ENCODE peak calls at places on chromosome 1, in four cellular contexts. One of them, this sample, is unnamed.
A peak's percentile ranks its signal among the peaks of the same experiment; 100 is the strongest.

GRCh38 chr1:41927118-41927517 is 8.4 kb upstream of the HIVEP3 start:
- DNase-seq in heart left ventricle: no peak
- DNase-seq in OCI-LY7: no peak
- DNase-seq in cardiac muscle cell: no peak
- DNase-seq in this sample: no peak

GRCh38 chr1:41217441-41217840 is 24.7 kb downstream of the SCMH1 start:
- DNase-seq in OCI-LY7: no peak
- DNase-seq in heart left ventricle: no peak
- DNase-seq in cardiac muscle cell: no peak
- DNase-seq in this sample: no peak

GRCh38 chr1:8004803-8005573 is 21.1 kb downstream of the ERRFI1 start:
- DNase-seq in cardiac muscle cell: peak; percentile 99
- DNase-seq in OCI-LY7: no peak
- DNase-seq in heart left ventricle: peak; percentile 85
- DNase-seq in this sample: peak; percentile 76

GRCh38 chr1:159113783-159114182 is 37.2 kb upstream of the AIM2 start:
- DNase-seq in heart left ventricle: no peak
- DNase-seq in OCI-LY7: no peak
- DNase-seq in cardiac muscle cell: peak; percentile 33
- DNase-seq in this sample: no peak

GRCh38 chr1:204917802-204918201 is 47.1 kb downstream of the NFASC start:
- DNase-seq in cardiac muscle cell: no peak
- DNase-seq in heart left ventricle: no peak
- DNase-seq in OCI-LY7: no peak
- DNase-seq in this sample: no peak

GRCh38 chr1:150127868-150128267 is 21.8 kb upstream of the PLEKHO1 start:
- DNase-seq in OCI-LY7: no peak
- DNase-seq in heart left ventricle: no peak
- DNase-seq in cardiac muscle cell: no peak
- DNase-seq in this sample: no peak

GRCh38 chr1:202671388-202671787 is 38.9 kb downstream of the SYT2 start:
- DNase-seq in cardiac muscle cell: no peak
- DNase-seq in OCI-LY7: no peak
- DNase-seq in heart left ventricle: no peak
- DNase-seq in this sample: no peak

GRCh38 chr1:13583964-13584791 is 546 bp downstream of the PDPN start:
- DNase-seq in cardiac muscle cell: peak; percentile 72
- DNase-seq in heart left ventricle: peak; percentile 74
- DNase-seq in OCI-LY7: no peak
- DNase-seq in this sample: no peak

GRCh38 chr1:184910596-184910995 is 63.7 kb downstream of the NIBAN1 start:
- DNase-seq in cardiac muscle cell: peak; percentile 86
- DNase-seq in OCI-LY7: no peak
- DNase-seq in heart left ventricle: no peak
- DNase-seq in this sample: no peak

GRCh38 chr1:227454686-227455085 is 108.7 kb upstream of the ZNF678 start:
- DNase-seq in cardiac muscle cell: no peak
- DNase-seq in heart left ventricle: no peak
- DNase-seq in OCI-LY7: no peak
- DNase-seq in this sample: no peak

GRCh38 chr1:11779715-11780379 is 17.9 kb downstream of the C1orf167 start:
- DNase-seq in heart left ventricle: no peak
- DNase-seq in OCI-LY7: no peak
- DNase-seq in cardiac muscle cell: no peak
- DNase-seq in this sample: no peak

GRCh38 chr1:117150316-117150715 is 28.8 kb upstream of the TRIM45 start:
- DNase-seq in heart left ventricle: no peak
- DNase-seq in cardiac muscle cell: no peak
- DNase-seq in OCI-LY7: no peak
- DNase-seq in this sample: no peak
- TF ChIP-seq CTCF in heart left ventricle: no peak
- TF ChIP-seq CTCF in cardiac muscle cell: no peak
- TF ChIP-seq CTCF in OCI-LY7: peak; percentile 24
- TF ChIP-seq CTCF in this sample: no peak

DNA sequence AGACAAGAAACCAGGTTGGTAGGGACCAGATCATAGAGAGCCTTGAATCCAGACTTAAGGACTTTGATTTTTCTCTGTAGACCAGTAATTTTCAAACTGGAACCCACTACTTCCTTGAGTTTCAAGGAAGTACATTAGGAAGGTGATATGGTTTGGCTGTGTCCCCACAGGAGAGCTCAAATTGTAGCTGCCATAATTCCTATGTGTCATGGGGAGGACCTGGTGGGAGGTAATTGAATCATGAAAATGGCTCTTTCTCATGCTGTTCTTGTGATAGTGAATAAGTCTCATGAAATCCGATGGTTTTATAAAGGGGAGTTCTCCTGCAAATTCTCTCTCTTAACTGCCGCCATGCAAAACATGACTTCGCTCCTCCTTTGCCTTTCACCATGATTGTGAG is 10.1 kb upstream of the PRKAA2 start:
- DNase-seq in heart left ventricle: no peak
- DNase-seq in OCI-LY7: no peak
- DNase-seq in cardiac muscle cell: no peak
- DNase-seq in this sample: no peak
- H3K4me3 ChIP-seq in heart left ventricle: no peak overlapping the region
- H3K4me3 ChIP-seq in OCI-LY7: no peak overlapping the region
- H3K4me3 ChIP-seq in cardiac muscle cell: no peak overlapping the region
- H3K4me3 ChIP-seq in this sample: no peak overlapping the region

GRCh38 chr1:39094685-39095084 is 68.5 kb downstream of the NDUFS5 start:
- DNase-seq in heart left ventricle: no peak
- DNase-seq in OCI-LY7: no peak
- DNase-seq in cardiac muscle cell: no peak
- DNase-seq in this sample: no peak

GRCh38 chr1:39104158-39105060 is 78.3 kb downstream of the NDUFS5 start:
- DNase-seq in cardiac muscle cell: no peak
- DNase-seq in heart left ventricle: no peak
- DNase-seq in OCI-LY7: no peak
- DNase-seq in this sample: no peak

GRCh38 chr1:39102537-39103320 is 76.6 kb downstream of the NDUFS5 start:
- DNase-seq in OCI-LY7: peak; percentile 80
- DNase-seq in cardiac muscle cell: peak; percentile 86
- DNase-seq in heart left ventricle: no peak
- DNase-seq in this sample: peak; percentile 64

GRCh38 chr1:39103321-39104157 is 77.4 kb downstream of the NDUFS5 start:
- DNase-seq in heart left ventricle: no peak
- DNase-seq in OCI-LY7: no peak
- DNase-seq in cardiac muscle cell: peak; percentile 48
- DNase-seq in this sample: no peak

DNA sequence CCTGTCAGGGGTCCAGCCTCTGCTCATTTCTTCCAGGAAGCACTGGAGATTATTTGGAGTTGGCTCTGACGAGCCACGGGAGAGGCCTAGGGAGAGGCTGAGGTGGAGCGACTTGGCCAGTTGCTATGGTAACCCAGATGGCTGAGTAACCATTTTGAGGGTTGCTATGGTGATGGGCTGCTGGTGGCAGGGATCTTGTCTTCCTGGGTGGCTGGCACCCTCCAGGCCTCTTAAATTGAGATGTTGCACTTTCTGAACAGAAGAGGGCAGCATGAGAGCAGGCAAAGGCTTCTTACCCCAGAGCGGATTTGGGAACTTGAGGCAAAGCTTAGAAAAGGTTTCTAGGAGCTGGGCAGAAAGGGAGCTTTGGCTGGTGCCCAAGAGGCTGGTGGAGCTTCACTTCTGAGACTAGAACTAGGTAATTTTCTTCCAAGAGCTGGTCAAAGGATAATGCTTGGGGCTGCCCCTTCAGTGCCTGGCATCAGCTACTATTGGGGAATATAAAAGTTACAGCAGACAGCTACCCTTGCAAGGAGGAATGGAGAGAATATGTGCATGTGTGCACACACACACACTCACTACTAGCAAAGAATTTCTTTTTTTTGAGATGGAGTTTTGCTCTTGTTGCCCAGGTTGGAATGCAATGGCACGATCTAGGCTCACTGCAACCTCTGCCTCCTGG is 72.6 kb downstream of the NDUFS5 start:
- DNase-seq in cardiac muscle cell: peak; percentile 94
- DNase-seq in OCI-LY7: peak; percentile 81
- DNase-seq in heart left ventricle: no peak
- DNase-seq in this sample: peak; percentile 79
- TF ChIP-seq CTCF in cardiac muscle cell: peak; percentile 73
- TF ChIP-seq CTCF in OCI-LY7: peak; percentile 89
- TF ChIP-seq CTCF in heart left ventricle: peak; percentile 64
- TF ChIP-seq CTCF in this sample: peak; percentile 75

GRCh38 chr1:76144233-76144632 is 69.7 kb downstream of the ST6GALNAC3 start:
- DNase-seq in heart left ventricle: no peak
- DNase-seq in cardiac muscle cell: no peak
- DNase-seq in OCI-LY7: no peak
- DNase-seq in this sample: peak; percentile 24

GRCh38 chr1:76148460-76148859 is 73.9 kb downstream of the ST6GALNAC3 start:
- DNase-seq in cardiac muscle cell: no peak
- DNase-seq in heart left ventricle: no peak
- DNase-seq in OCI-LY7: no peak
- DNase-seq in this sample: no peak

GRCh38 chr1:76145332-76145731 is 70.8 kb downstream of the ST6GALNAC3 start:
- DNase-seq in heart left ventricle: no peak
- DNase-seq in cardiac muscle cell: no peak
- DNase-seq in OCI-LY7: no peak
- DNase-seq in this sample: no peak

GRCh38 chr1:76146184-76146583 is 71.6 kb downstream of the ST6GALNAC3 start:
- DNase-seq in cardiac muscle cell: no peak
- DNase-seq in OCI-LY7: no peak
- DNase-seq in heart left ventricle: no peak
- DNase-seq in this sample: no peak

DNA sequence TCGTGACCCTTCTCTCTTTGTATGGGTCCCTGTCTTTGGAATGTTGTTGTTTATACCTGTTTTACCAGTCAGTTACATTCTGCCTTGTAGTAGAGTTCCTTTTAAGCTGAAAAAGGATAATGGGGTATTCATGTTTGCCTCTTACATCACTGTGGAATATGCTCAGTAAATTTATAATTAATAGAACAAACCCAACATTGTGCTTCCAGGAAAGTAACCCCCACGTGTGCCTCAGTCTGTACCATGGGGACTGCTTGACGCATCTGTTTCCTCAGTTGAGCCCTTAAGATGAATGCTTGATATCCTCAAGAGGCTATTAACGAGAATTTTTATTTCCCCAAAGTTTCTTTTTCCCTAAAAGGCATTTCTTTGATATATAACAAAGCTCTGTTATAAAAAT is 73.4 kb downstream of the ST6GALNAC3 start:
- DNase-seq in heart left ventricle: no peak
- DNase-seq in OCI-LY7: no peak
- DNase-seq in cardiac muscle cell: no peak
- DNase-seq in this sample: no peak
- H3K4me3 ChIP-seq in heart left ventricle: no peak overlapping the region
- H3K4me3 ChIP-seq in OCI-LY7: no peak overlapping the region
- H3K4me3 ChIP-seq in cardiac muscle cell: no peak overlapping the region
- H3K4me3 ChIP-seq in this sample: no peak overlapping the region

DNA sequence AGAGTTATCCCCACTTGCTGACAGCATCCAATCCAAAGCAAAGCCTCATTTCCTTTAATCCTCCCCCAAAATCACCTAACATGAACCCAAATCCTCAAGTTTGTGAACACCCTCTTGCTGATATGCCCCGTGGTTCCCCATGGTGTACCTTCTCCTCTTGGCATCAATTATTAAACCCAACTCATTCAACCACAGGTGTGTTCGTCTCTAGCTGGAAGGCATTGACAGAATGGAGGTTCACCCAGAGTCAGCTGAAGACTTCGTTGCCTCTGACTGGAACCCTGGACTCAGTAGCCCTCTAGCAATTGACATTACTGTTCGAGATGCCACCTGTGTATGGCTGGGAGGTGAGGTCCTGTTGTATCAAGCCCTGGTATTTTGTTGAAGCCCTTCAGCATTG is 22.8 kb downstream of the SLC30A10 start:
- DNase-seq in cardiac muscle cell: no peak
- DNase-seq in heart left ventricle: no peak
- DNase-seq in OCI-LY7: no peak
- DNase-seq in this sample: no peak
- TF ChIP-seq CTCF in cardiac muscle cell: no peak
- TF ChIP-seq CTCF in heart left ventricle: no peak
- TF ChIP-seq CTCF in OCI-LY7: no peak
- TF ChIP-seq CTCF in this sample: no peak

GRCh38 chr1:154953611-154954038 is 2.3 kb downstream of the PBXIP1 start:
- DNase-seq in OCI-LY7: no peak
- DNase-seq in cardiac muscle cell: no peak
- DNase-seq in heart left ventricle: peak; percentile 17
- DNase-seq in this sample: no peak
- H3K4me3 ChIP-seq in OCI-LY7: peak overlapping the region; percentile 72
- H3K4me3 ChIP-seq in cardiac muscle cell: peak overlapping the region; percentile 0
- H3K4me3 ChIP-seq in heart left ventricle: no peak overlapping the region
- H3K4me3 ChIP-seq in this sample: no peak overlapping the region

DNA sequence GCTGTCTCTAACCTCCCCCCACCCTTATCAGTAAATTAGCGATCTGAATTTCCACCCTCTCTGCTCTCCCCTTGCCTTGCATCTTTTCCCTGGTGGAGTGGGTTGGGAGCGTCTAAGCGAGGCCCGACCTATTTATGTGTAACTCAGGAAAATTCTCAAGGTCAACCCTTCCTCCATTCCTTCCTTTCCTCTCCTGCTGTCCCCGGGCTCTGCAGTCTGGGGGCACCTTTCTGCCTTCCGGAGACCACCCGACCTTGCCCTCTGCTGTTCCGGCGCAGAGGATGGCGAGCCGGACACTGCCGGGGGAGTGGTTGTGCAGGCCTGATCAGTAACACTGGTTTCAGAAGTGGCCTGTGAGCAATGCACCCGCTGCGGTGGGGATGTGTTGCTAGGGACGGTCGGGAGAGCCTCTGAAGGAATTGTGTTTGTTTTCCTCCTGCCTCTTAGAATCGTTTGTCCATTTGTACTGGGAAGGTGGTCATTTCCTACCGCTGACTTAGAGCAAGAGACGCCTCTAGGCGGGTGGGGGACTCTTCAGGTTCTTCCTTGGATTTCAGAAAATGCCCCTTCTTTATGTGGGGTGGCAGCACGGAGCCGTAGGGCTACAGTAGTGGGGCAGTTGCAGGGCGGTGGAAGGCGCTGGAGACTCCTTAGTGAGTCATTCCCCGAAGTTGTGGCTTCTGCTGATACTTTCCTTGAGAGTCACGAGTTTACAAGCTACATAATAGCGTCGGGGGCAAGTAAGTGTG is 543 bp downstream of the MGST3 start:
- DNase-seq in heart left ventricle: peak; percentile 72
- DNase-seq in cardiac muscle cell: peak; percentile 85
- DNase-seq in OCI-LY7: peak; percentile 35
- DNase-seq in this sample: peak; percentile 57
- TF ChIP-seq CTCF in heart left ventricle: no peak
- TF ChIP-seq CTCF in cardiac muscle cell: peak; percentile 24
- TF ChIP-seq CTCF in OCI-LY7: peak; percentile 43
- TF ChIP-seq CTCF in this sample: peak; percentile 12

GRCh38 chr1:65793359-65793732 is 651 bp downstream of the PDE4B start:
- DNase-seq in heart left ventricle: no peak
- DNase-seq in cardiac muscle cell: no peak
- DNase-seq in OCI-LY7: no peak
- DNase-seq in this sample: no peak
- H3K4me3 ChIP-seq in heart left ventricle: peak overlapping the region; percentile 43
- H3K4me3 ChIP-seq in cardiac muscle cell: peak overlapping the region; percentile 48
- H3K4me3 ChIP-seq in OCI-LY7: no peak overlapping the region
- H3K4me3 ChIP-seq in this sample: peak overlapping the region; percentile 46

GRCh38 chr1:112735752-112736151 is 20.6 kb upstream of the PPM1J start:
- DNase-seq in OCI-LY7: no peak
- DNase-seq in cardiac muscle cell: peak; percentile 35
- DNase-seq in heart left ventricle: no peak
- DNase-seq in this sample: peak; percentile 5
- TF ChIP-seq CTCF in OCI-LY7: no peak
- TF ChIP-seq CTCF in cardiac muscle cell: no peak
- TF ChIP-seq CTCF in heart left ventricle: no peak
- TF ChIP-seq CTCF in this sample: no peak

This sample was measured in astrocyte of the cerebellum.